ENCODE peak calls at places on chromosome 22, in five cellular contexts. S is RWPE2, A is kidney, J is endothelial cell of umbilical vein, U is type B pancreatic cell. L is an unnamed sample.

GRCh38 chr22:49426618-49427266 is 400.9 kb downstream of the BRD1 start:
- DNase-seq in S (no peak), A (no peak), J (no peak), U (peak), L (no peak)

GRCh38 chr22:48431536-48432315 is 1395.9 kb downstream of the BRD1 start:
- DNase-seq in S (no peak), A (peak), J (no peak), U (no peak), L (no peak)

GRCh38 chr22:49827853-49828598 is at the start of gene BRD1:
- DNase-seq in S (no peak), A (peak), J (peak), U (no peak), L (no peak)

GRCh38 chr22:25125693-25126357 is 73.8 kb upstream of the CRYBB3 start:
- DNase-seq in S (no peak), A (no peak), J (no peak), U (no peak), L (no peak)

GRCh38 chr22:26550498-26551033 is 38.3 kb upstream of the TFIP11 start:
- DNase-seq in S (no peak), A (no peak), J (no peak), U (no peak), L (no peak)

GRCh38 chr22:31556627-31557203 is 60.4 kb downstream of the SFI1 start:
- DNase-seq in S (no peak), A (no peak), J (peak), U (no peak), L (no peak)

GRCh38 chr22:28920757-28921584 is 37.6 kb downstream of the ZNRF3 start:
- DNase-seq in S (no peak), A (no peak), J (no peak), U (no peak), L (no peak)

GRCh38 chr22:27654536-27655445 is 146.8 kb downstream of the MN1 start:
- DNase-seq in S (no peak), A (no peak), J (no peak), U (no peak), L (no peak)

GRCh38 chr22:26445577-26446275 is 16.7 kb downstream of the ASPHD2 start:
- DNase-seq in S (no peak), A (no peak), J (no peak), U (no peak), L (no peak)

GRCh38 chr22:45150139-45150538 is 13.6 kb upstream of the NUP50 start:
- DNase-seq in S (no peak), A (no peak), J (no peak), U (no peak), L (no peak)

GRCh38 chr22:28798810-28799124 is 1.6 kb downstream of the XBP1 start:
- DNase-seq in S (no peak), A (no peak), J (no peak), U (no peak), L (no peak)

GRCh38 chr22:22770280-22770871 is 117.2 kb upstream of the IGLL5 start:
- DNase-seq in S (no peak), A (peak), J (peak), U (peak), L (peak)

GRCh38 chr22:24590596-24591173 is 2.2 kb downstream of the LRRC75B start:
- DNase-seq in S (no peak), A (no peak), J (no peak), U (no peak), L (no peak)

GRCh38 chr22:18095101-18095805 is 15.4 kb upstream of the TUBA8 start:
- DNase-seq in S (no peak), A (no peak), J (peak), U (no peak), L (no peak)

GRCh38 chr22:43824724-43825485 is 12.8 kb upstream of the EFCAB6 start:
- DNase-seq in S (no peak), A (peak), J (no peak), U (peak), L (peak)

GRCh38 chr22:19113429-19113828 is 8.8 kb downstream of the DGCR2 start:
- DNase-seq in S (no peak), A (no peak), J (no peak), U (no peak), L (no peak)

GRCh38 chr22:19114984-19115552 is 7.1 kb downstream of the DGCR2 start:
- DNase-seq in S (no peak), A (no peak), J (no peak), U (no peak), L (no peak)

GRCh38 chr22:19117111-19117512 is 5.1 kb downstream of the DGCR2 start:
- DNase-seq in S (no peak), A (no peak), J (no peak), U (no peak), L (no peak)

GRCh38 chr22:19118601-19118880 is 3.7 kb downstream of the DGCR2 start:
- DNase-seq in S (no peak), A (no peak), J (no peak), U (no peak), L (no peak)

GRCh38 chr22:19115628-19116027 is 6.6 kb downstream of the DGCR2 start:
- DNase-seq in S (no peak), A (no peak), J (no peak), U (no peak), L (no peak)
- TF ChIP-seq CTCF in S (peak), A (no peak), J (peak), U (no peak), L (no peak)

GRCh38 chr22:29998627-29999026 is 81.6 kb upstream of the HORMAD2 start:
- DNase-seq in S (no peak), A (no peak), J (no peak), U (no peak), L (no peak)
- TF ChIP-seq CTCF in S (no peak), A (no peak), J (no peak), U (peak), L (no peak)

GRCh38 chr22:37611202-37611601 is 2.6 kb downstream of the GGA1 start:
- DNase-seq in S (no peak), A (no peak), J (no peak), U (no peak), L (no peak)

GRCh38 chr22:37607912-37608476 is 640 bp upstream of the GGA1 start:
- DNase-seq in S (no peak), A (no peak), J (no peak), U (no peak), L (no peak)

GRCh38 chr22:37610480-37611148 is 2.0 kb downstream of the GGA1 start:
- DNase-seq in S (no peak), A (no peak), J (no peak), U (no peak), L (no peak)

GRCh38 chr22:37608477-37609239 is at the start of gene GGA1:
- DNase-seq in S (peak), A (peak), J (peak), U (peak), L (peak)

GRCh38 chr22:37609240-37610152 is 862 bp downstream of the GGA1 start:
- DNase-seq in S (no peak), A (no peak), J (no peak), U (no peak), L (no peak)
- TF ChIP-seq CTCF in S (no peak), A (no peak), J (no peak), U (no peak), L (no peak)

DNA sequence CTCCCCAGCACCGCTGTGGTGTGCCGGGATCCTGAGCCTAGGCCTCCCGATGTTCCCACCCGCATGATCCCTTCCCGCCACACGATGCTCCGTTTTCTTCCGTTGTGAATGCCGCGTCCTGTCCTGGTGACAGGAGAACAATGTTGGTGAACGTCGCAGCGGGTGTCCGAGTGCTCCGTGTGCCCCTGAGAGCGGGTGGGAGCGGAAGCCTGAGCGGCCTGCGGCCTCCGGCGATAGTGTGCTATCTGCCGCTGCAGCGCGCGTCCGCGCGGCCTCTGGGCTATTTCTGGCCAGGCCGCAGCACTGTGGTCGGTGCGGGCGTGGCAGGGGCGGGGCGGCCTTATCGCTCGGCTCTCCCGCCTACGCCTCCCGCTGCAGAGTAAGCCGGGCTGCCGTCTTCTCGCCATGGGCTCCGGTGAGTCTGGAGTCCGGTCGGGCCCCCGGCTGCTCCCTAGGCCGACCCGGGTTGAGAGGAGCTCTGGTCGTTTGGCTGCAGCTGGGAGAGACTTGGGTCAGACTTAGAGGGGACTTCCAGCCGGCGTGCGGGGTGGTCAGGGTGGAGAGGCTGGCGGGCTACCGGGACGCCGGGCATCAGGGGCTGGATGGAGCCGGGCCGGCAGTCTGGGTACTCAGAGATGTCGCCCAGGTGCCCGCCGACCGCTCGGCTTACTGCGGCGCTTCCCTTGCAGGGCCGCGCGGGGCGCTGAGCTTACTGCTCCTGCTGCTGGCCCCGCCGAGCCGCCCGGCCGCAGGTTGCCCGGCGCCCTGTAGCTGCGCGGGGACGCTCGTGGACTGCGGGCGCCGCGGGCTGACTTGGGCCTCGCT is at the start of gene GP1BB:
- DNase-seq in S (no peak), A (no peak), J (peak), U (no peak), L (no peak)
- TF ChIP-seq CTCF in S (no peak), A (no peak), J (peak), U (peak), L (peak)

L was measured in mesothelial cell of epicardium.